ENCODE peak calls at places on chromosome 15, in ten cellular contexts. One of them, this sample, is unnamed.

GRCh38 chr15:94287794-94288246 is 56.5 kb downstream of the MCTP2 start:
- DNase-seq in pancreas: no peak
- DNase-seq in heart left ventricle: no peak
- DNase-seq in testis: no peak
- DNase-seq in upper lobe of right lung: no peak
- DNase-seq in lower lobe of right lung: no peak
- DNase-seq in right atrium auricular region: no peak
- DNase-seq in neural progenitor cell: no peak
- DNase-seq in psoas muscle: no peak
- DNase-seq in prostate gland: no peak
- DNase-seq in this sample: no peak

GRCh38 chr15:74857671-74858365 is 14.9 kb upstream of the ULK3 start:
- DNase-seq in pancreas: no peak
- DNase-seq in heart left ventricle: no peak
- DNase-seq in testis: no peak
- DNase-seq in upper lobe of right lung: no peak
- DNase-seq in lower lobe of right lung: no peak
- DNase-seq in right atrium auricular region: no peak
- DNase-seq in neural progenitor cell: no peak
- DNase-seq in psoas muscle: no peak
- DNase-seq in prostate gland: no peak
- DNase-seq in this sample: no peak

GRCh38 chr15:67783303-67783702 is 42.0 kb upstream of the SKOR1 start:
- DNase-seq in pancreas: no peak
- DNase-seq in heart left ventricle: no peak
- DNase-seq in testis: no peak
- DNase-seq in upper lobe of right lung: no peak
- DNase-seq in lower lobe of right lung: no peak
- DNase-seq in right atrium auricular region: no peak
- DNase-seq in neural progenitor cell: no peak
- DNase-seq in psoas muscle: no peak
- DNase-seq in prostate gland: no peak
- DNase-seq in this sample: no peak

GRCh38 chr15:65298731-65299130 is 2.9 kb downstream of the RNU5A-1 start:
- DNase-seq in pancreas: no peak
- DNase-seq in heart left ventricle: no peak
- DNase-seq in testis: no peak
- DNase-seq in upper lobe of right lung: peak; percentile 58
- DNase-seq in lower lobe of right lung: no peak
- DNase-seq in right atrium auricular region: no peak
- DNase-seq in neural progenitor cell: no peak
- DNase-seq in psoas muscle: no peak
- DNase-seq in prostate gland: no peak
- DNase-seq in this sample: no peak

GRCh38 chr15:68187559-68187958 is 17.6 kb downstream of the CALML4 start:
- DNase-seq in pancreas: peak; percentile 57
- DNase-seq in heart left ventricle: peak; percentile 67
- DNase-seq in testis: peak; percentile 73
- DNase-seq in upper lobe of right lung: no peak
- DNase-seq in lower lobe of right lung: no peak
- DNase-seq in right atrium auricular region: peak; percentile 76
- DNase-seq in neural progenitor cell: no peak
- DNase-seq in psoas muscle: no peak
- DNase-seq in prostate gland: peak; percentile 81
- DNase-seq in this sample: peak; percentile 49

GRCh38 chr15:53522878-53523455 is 236.5 kb downstream of the WDR72 start:
- DNase-seq in pancreas: no peak
- DNase-seq in heart left ventricle: no peak
- DNase-seq in testis: no peak
- DNase-seq in upper lobe of right lung: no peak
- DNase-seq in lower lobe of right lung: no peak
- DNase-seq in right atrium auricular region: no peak
- DNase-seq in neural progenitor cell: peak; percentile 22
- DNase-seq in psoas muscle: no peak
- DNase-seq in prostate gland: peak; percentile 15
- DNase-seq in this sample: no peak

GRCh38 chr15:39362832-39363561 is 217.9 kb upstream of the THBS1 start:
- DNase-seq in pancreas: no peak
- DNase-seq in heart left ventricle: no peak
- DNase-seq in testis: no peak
- DNase-seq in upper lobe of right lung: no peak
- DNase-seq in lower lobe of right lung: no peak
- DNase-seq in right atrium auricular region: no peak
- DNase-seq in neural progenitor cell: no peak
- DNase-seq in psoas muscle: no peak
- DNase-seq in prostate gland: no peak
- DNase-seq in this sample: no peak

GRCh38 chr15:31283046-31283445 is 43.6 kb upstream of the KLF13 start:
- DNase-seq in pancreas: no peak
- DNase-seq in heart left ventricle: no peak
- DNase-seq in testis: no peak
- DNase-seq in upper lobe of right lung: no peak
- DNase-seq in lower lobe of right lung: no peak
- DNase-seq in right atrium auricular region: no peak
- DNase-seq in neural progenitor cell: no peak
- DNase-seq in psoas muscle: no peak
- DNase-seq in prostate gland: no peak
- DNase-seq in this sample: no peak

GRCh38 chr15:48062476-48062875 is 58.3 kb upstream of the SLC24A5 start:
- DNase-seq in pancreas: no peak
- DNase-seq in heart left ventricle: no peak
- DNase-seq in testis: no peak
- DNase-seq in upper lobe of right lung: no peak
- DNase-seq in lower lobe of right lung: no peak
- DNase-seq in right atrium auricular region: no peak
- DNase-seq in neural progenitor cell: no peak
- DNase-seq in psoas muscle: no peak
- DNase-seq in prostate gland: no peak
- DNase-seq in this sample: peak; percentile 13

GRCh38 chr15:59432389-59432788 is 5.6 kb upstream of the FAM81A start:
- DNase-seq in pancreas: no peak
- DNase-seq in heart left ventricle: no peak
- DNase-seq in testis: no peak
- DNase-seq in upper lobe of right lung: no peak
- DNase-seq in lower lobe of right lung: no peak
- DNase-seq in right atrium auricular region: no peak
- DNase-seq in neural progenitor cell: no peak
- DNase-seq in psoas muscle: no peak
- DNase-seq in prostate gland: no peak
- DNase-seq in this sample: no peak

GRCh38 chr15:65033659-65034269 is 4.3 kb upstream of the MTFMT start:
- DNase-seq in pancreas: no peak
- DNase-seq in heart left ventricle: no peak
- DNase-seq in testis: no peak
- DNase-seq in upper lobe of right lung: no peak
- DNase-seq in lower lobe of right lung: no peak
- DNase-seq in right atrium auricular region: no peak
- DNase-seq in neural progenitor cell: peak; percentile 56
- DNase-seq in psoas muscle: no peak
- DNase-seq in prostate gland: no peak
- DNase-seq in this sample: peak; percentile 49

GRCh38 chr15:78035319-78035718 is 42.2 kb downstream of the TBC1D2B start:
- DNase-seq in pancreas: no peak
- DNase-seq in heart left ventricle: peak; percentile 42
- DNase-seq in testis: peak; percentile 28
- DNase-seq in upper lobe of right lung: no peak
- DNase-seq in lower lobe of right lung: no peak
- DNase-seq in right atrium auricular region: no peak
- DNase-seq in neural progenitor cell: no peak
- DNase-seq in psoas muscle: no peak
- DNase-seq in prostate gland: peak; percentile 37
- DNase-seq in this sample: no peak

GRCh38 chr15:57227181-57227580 is 149.1 kb upstream of the CGNL1 start:
- DNase-seq in pancreas: no peak
- DNase-seq in heart left ventricle: no peak
- DNase-seq in testis: no peak
- DNase-seq in upper lobe of right lung: no peak
- DNase-seq in lower lobe of right lung: no peak
- DNase-seq in right atrium auricular region: no peak
- DNase-seq in neural progenitor cell: peak; percentile 30
- DNase-seq in psoas muscle: no peak
- DNase-seq in prostate gland: no peak
- DNase-seq in this sample: no peak

GRCh38 chr15:80698636-80699035 is 3.5 kb downstream of the ABHD17C start:
- DNase-seq in pancreas: no peak
- DNase-seq in heart left ventricle: no peak
- DNase-seq in testis: no peak
- DNase-seq in upper lobe of right lung: no peak
- DNase-seq in lower lobe of right lung: no peak
- DNase-seq in right atrium auricular region: no peak
- DNase-seq in neural progenitor cell: no peak
- DNase-seq in psoas muscle: no peak
- DNase-seq in prostate gland: no peak
- DNase-seq in this sample: no peak
- H3K27ac ChIP-seq in pancreas: no peak overlapping the region
- H3K27ac ChIP-seq in heart left ventricle: no peak overlapping the region
- H3K27ac ChIP-seq in testis: no peak overlapping the region
- H3K27ac ChIP-seq in upper lobe of right lung: no peak overlapping the region
- H3K27ac ChIP-seq in lower lobe of right lung: no peak overlapping the region
- H3K27ac ChIP-seq in right atrium auricular region: no peak overlapping the region
- H3K27ac ChIP-seq in neural progenitor cell: no peak overlapping the region
- H3K27ac ChIP-seq in psoas muscle: no peak overlapping the region
- H3K27ac ChIP-seq in prostate gland: peak overlapping the region; percentile 14
- H3K27ac ChIP-seq in this sample: no peak overlapping the region

DNA sequence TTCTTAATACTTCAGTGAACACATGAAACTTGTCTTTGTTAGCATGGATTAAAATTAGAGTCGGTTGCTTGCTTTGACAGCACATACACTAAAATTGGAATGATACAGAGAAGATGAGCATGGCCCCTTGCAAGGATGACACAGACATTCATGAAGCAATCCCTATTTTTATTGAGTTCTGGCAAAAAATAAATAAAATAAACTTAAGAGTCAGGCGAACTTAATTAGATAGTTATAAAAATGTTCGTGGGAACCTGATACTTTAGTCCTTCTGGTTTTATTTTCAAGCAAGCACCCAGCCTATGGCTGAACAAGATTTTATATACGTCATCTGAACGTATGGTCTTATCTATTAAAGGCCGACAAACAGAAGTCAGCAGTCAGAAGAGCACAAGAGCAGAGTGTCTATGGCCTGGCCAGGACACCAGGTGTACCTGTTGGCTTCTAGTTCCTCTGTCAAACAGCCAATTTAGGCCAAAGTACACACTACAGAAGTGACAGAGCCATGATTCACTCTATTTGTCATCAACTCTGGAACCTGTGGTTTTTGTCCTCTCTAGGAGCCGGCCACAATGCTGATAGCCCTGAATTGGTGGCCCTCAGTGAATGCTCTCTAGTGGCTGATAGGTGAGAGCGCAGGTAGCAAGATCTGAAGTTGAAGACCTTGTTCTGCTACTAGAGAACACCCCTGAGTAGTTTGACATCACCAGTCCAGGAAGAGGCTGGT is 64.3 kb downstream of the LEO1 start:
- DNase-seq in pancreas: peak; percentile 61
- DNase-seq in heart left ventricle: no peak
- DNase-seq in testis: no peak
- DNase-seq in upper lobe of right lung: no peak
- DNase-seq in lower lobe of right lung: no peak
- DNase-seq in right atrium auricular region: no peak
- DNase-seq in neural progenitor cell: no peak
- DNase-seq in psoas muscle: no peak
- DNase-seq in prostate gland: peak; percentile 40
- DNase-seq in this sample: peak; percentile 15
- TF ChIP-seq CTCF in pancreas: peak; percentile 17
- TF ChIP-seq CTCF in heart left ventricle: no peak
- TF ChIP-seq CTCF in testis: no peak
- TF ChIP-seq CTCF in upper lobe of right lung: no peak
- TF ChIP-seq CTCF in lower lobe of right lung: no peak
- TF ChIP-seq CTCF in right atrium auricular region: no peak
- TF ChIP-seq CTCF in neural progenitor cell: no peak
- TF ChIP-seq CTCF in psoas muscle: no peak
- TF ChIP-seq CTCF in prostate gland: peak; percentile 39
- TF ChIP-seq CTCF in this sample: no peak

DNA sequence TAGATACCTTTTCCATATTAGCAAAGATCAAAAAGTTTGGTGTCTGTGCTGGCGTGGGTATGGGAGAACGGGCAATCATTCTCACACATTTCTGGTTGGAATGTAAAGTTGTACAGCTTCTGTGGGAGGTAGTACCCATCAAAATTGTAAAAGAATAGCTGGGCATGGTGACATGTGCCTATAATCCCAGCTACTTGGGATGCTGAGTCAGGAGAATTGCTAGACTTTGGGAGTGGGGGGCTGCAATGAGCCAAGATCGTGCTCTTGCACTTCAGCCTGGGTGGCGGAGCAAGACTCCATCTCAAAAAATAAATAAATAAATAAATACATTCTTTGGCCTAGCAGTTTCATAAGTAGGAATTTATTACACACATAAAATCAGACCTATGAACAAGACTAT is 22.9 kb downstream of the LCTL start:
- DNase-seq in pancreas: no peak
- DNase-seq in heart left ventricle: no peak
- DNase-seq in testis: no peak
- DNase-seq in upper lobe of right lung: no peak
- DNase-seq in lower lobe of right lung: no peak
- DNase-seq in right atrium auricular region: no peak
- DNase-seq in neural progenitor cell: no peak
- DNase-seq in psoas muscle: no peak
- DNase-seq in prostate gland: no peak
- DNase-seq in this sample: no peak
- H3K27ac ChIP-seq in pancreas: no peak overlapping the region
- H3K27ac ChIP-seq in heart left ventricle: no peak overlapping the region
- H3K27ac ChIP-seq in testis: no peak overlapping the region
- H3K27ac ChIP-seq in upper lobe of right lung: no peak overlapping the region
- H3K27ac ChIP-seq in lower lobe of right lung: no peak overlapping the region
- H3K27ac ChIP-seq in right atrium auricular region: no peak overlapping the region
- H3K27ac ChIP-seq in neural progenitor cell: no peak overlapping the region
- H3K27ac ChIP-seq in psoas muscle: no peak overlapping the region
- H3K27ac ChIP-seq in prostate gland: no peak overlapping the region
- H3K27ac ChIP-seq in this sample: no peak overlapping the region

GRCh38 chr15:55915221-55915620 is 78.2 kb downstream of the NEDD4 start:
- DNase-seq in pancreas: no peak
- DNase-seq in heart left ventricle: no peak
- DNase-seq in testis: no peak
- DNase-seq in upper lobe of right lung: no peak
- DNase-seq in lower lobe of right lung: no peak
- DNase-seq in right atrium auricular region: no peak
- DNase-seq in neural progenitor cell: no peak
- DNase-seq in psoas muscle: no peak
- DNase-seq in prostate gland: no peak
- DNase-seq in this sample: no peak

GRCh38 chr15:55915876-55916567 is 77.4 kb downstream of the NEDD4 start:
- DNase-seq in pancreas: no peak
- DNase-seq in heart left ventricle: no peak
- DNase-seq in testis: no peak
- DNase-seq in upper lobe of right lung: no peak
- DNase-seq in lower lobe of right lung: no peak
- DNase-seq in right atrium auricular region: no peak
- DNase-seq in neural progenitor cell: no peak
- DNase-seq in psoas muscle: no peak
- DNase-seq in prostate gland: no peak
- DNase-seq in this sample: no peak

GRCh38 chr15:55916666-55917409 is 76.6 kb downstream of the NEDD4 start:
- DNase-seq in pancreas: no peak
- DNase-seq in heart left ventricle: no peak
- DNase-seq in testis: no peak
- DNase-seq in upper lobe of right lung: no peak
- DNase-seq in lower lobe of right lung: no peak
- DNase-seq in right atrium auricular region: no peak
- DNase-seq in neural progenitor cell: peak; percentile 4
- DNase-seq in psoas muscle: no peak
- DNase-seq in prostate gland: no peak
- DNase-seq in this sample: peak; percentile 19

GRCh38 chr15:55914446-55914845 is 79.0 kb downstream of the NEDD4 start:
- DNase-seq in pancreas: no peak
- DNase-seq in heart left ventricle: no peak
- DNase-seq in testis: no peak
- DNase-seq in upper lobe of right lung: no peak
- DNase-seq in lower lobe of right lung: no peak
- DNase-seq in right atrium auricular region: no peak
- DNase-seq in neural progenitor cell: no peak
- DNase-seq in psoas muscle: no peak
- DNase-seq in prostate gland: no peak
- DNase-seq in this sample: no peak

GRCh38 chr15:55917881-55918296 is 75.5 kb downstream of the NEDD4 start:
- DNase-seq in pancreas: no peak
- DNase-seq in heart left ventricle: no peak
- DNase-seq in testis: peak; percentile 28
- DNase-seq in upper lobe of right lung: no peak
- DNase-seq in lower lobe of right lung: no peak
- DNase-seq in right atrium auricular region: no peak
- DNase-seq in neural progenitor cell: peak; percentile 18
- DNase-seq in psoas muscle: no peak
- DNase-seq in prostate gland: no peak
- DNase-seq in this sample: peak; percentile 50
- TF ChIP-seq CTCF in pancreas: peak; percentile 26
- TF ChIP-seq CTCF in heart left ventricle: peak; percentile 70
- TF ChIP-seq CTCF in testis: no peak
- TF ChIP-seq CTCF in upper lobe of right lung: peak; percentile 63
- TF ChIP-seq CTCF in lower lobe of right lung: peak; percentile 65
- TF ChIP-seq CTCF in right atrium auricular region: peak; percentile 30
- TF ChIP-seq CTCF in neural progenitor cell: peak; percentile 63
- TF ChIP-seq CTCF in psoas muscle: peak; percentile 73
- TF ChIP-seq CTCF in prostate gland: peak; percentile 57
- TF ChIP-seq CTCF in this sample: peak; percentile 69